ENCODE peak calls at places on chromosomes 12 and 14, in ten cellular contexts. G, W, Y, K, X, Z, H, V, P and A are unnamed samples.

GRCh38 chr12:39813776-39814175 is 194.2 kb upstream of the ABCD2 start:
- DNase-seq in K (no peak), W (no peak), P (no peak), Z (no peak), H (no peak), X (no peak), G (no peak), V (no peak), Y (no peak), A (no peak)

GRCh38 chr12:49921299-49921698 is 17.6 kb upstream of the FAIM2 start:
- DNase-seq in Y (no peak), W (no peak), X (no peak), Z (no peak), V (no peak), P (no peak), G (no peak), K (no peak), H (no peak), A (no peak)

GRCh38 chr12:40831916-40832315 is 139.7 kb downstream of the CNTN1 start:
- DNase-seq in V (no peak), Y (no peak), G (no peak), X (no peak), H (no peak), W (no peak), K (no peak), Z (no peak), P (no peak), A (peak; percentile 14)

GRCh38 chr12:132445884-132446471 is 44.0 kb upstream of the FBRSL1 start:
- DNase-seq in X (peak; percentile 49), G (peak; percentile 77), V (peak; percentile 93), P (peak; percentile 21), Z (peak; percentile 40), H (no peak), Y (peak; percentile 80), W (peak; percentile 28), K (peak; percentile 58), A (peak; percentile 66)

GRCh38 chr14:45650754-45651153 is 397.8 kb upstream of the MIS18BP1 start:
- DNase-seq in G (no peak), P (no peak), K (no peak), Y (no peak), W (no peak), H (no peak), X (no peak), V (no peak), Z (no peak), A (no peak)

GRCh38 chr12:3035815-3036702 is 41.1 kb upstream of the TSPAN9 start:
- DNase-seq in P (no peak), G (no peak), X (no peak), Z (no peak), Y (no peak), K (no peak), W (no peak), H (no peak), V (no peak), A (no peak)

GRCh38 chr12:118259079-118259478 is 113.6 kb downstream of the TAOK3 start:
- DNase-seq in K (no peak), W (no peak), P (peak; percentile 12), V (no peak), Z (no peak), Y (no peak), H (peak; percentile 10), X (no peak), G (no peak), A (no peak)

GRCh38 chr12:127811988-127812387 is 455.0 kb upstream of the TMEM132C start:
- DNase-seq in Z (peak; percentile 57), W (peak; percentile 69), G (no peak), H (peak; percentile 81), V (no peak), Y (peak; percentile 49), X (no peak), K (no peak), P (peak; percentile 18), A (no peak)

GRCh38 chr12:2879853-2880252 is 2.8 kb downstream of the RHNO1 start:
- DNase-seq in G (no peak), X (no peak), V (no peak), W (no peak), H (no peak), P (no peak), Z (no peak), Y (no peak), K (no peak), A (no peak)

GRCh38 chr14:105465209-105466031 is 9.2 kb upstream of the CRIP2 start:
- DNase-seq in H (peak; percentile 57), Z (peak; percentile 71), W (peak; percentile 82), K (no peak), X (no peak), V (no peak), P (no peak), G (no peak), Y (no peak), A (no peak)

GRCh38 chr12:66804555-66804954 is 125.7 kb upstream of the GRIP1 start:
- DNase-seq in K (no peak), X (no peak), Y (no peak), P (no peak), G (no peak), W (no peak), H (no peak), Z (no peak), V (no peak), A (no peak)

GRCh38 chr12:80233926-80234325 is 134.6 kb downstream of the OTOGL start:
- DNase-seq in K (no peak), X (no peak), H (no peak), Y (no peak), Z (no peak), P (no peak), V (no peak), W (no peak), G (no peak), A (no peak)

GRCh38 chr12:108146035-108146893 is 17.2 kb downstream of the WSCD2 start:
- DNase-seq in X (no peak), H (no peak), Z (no peak), W (no peak), K (no peak), Y (no peak), P (no peak), G (no peak), V (no peak), A (no peak)

GRCh38 chr12:112539221-112539620 is 120.5 kb downstream of the PTPN11 start:
- DNase-seq in K (no peak), H (peak; percentile 14), Y (no peak), W (no peak), X (no peak), Z (no peak), G (no peak), P (no peak), V (no peak), A (no peak)

DNA sequence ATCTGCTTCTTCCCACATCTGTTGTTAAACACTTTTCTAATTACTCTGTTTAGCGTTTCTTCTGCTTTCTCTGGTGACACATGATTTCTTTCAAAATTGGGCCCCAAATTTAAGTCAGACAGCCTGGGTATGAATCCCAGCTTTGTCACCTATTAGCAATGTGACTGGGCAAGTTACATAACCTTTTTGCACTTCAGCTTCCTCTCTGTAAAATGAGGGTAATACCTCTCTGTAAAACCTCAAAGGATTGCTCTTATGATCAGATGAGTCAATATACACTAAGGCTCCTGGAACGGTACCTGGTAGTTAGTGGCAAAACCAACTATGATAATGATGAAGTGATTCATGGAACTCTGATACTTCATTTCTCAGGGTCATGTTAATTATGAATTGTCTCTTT is 33.0 kb downstream of the E2F7 start:
- DNase-seq in Z (no peak), X (no peak), W (no peak), V (no peak), H (no peak), Y (no peak), P (no peak), K (no peak), G (no peak), A (peak; percentile 91)
- H3K27ac ChIP-seq in Z (no peak overlapping the region), X (no peak overlapping the region), W (no peak overlapping the region), V (no peak overlapping the region), H (no peak overlapping the region), Y (no peak overlapping the region), P (no peak overlapping the region), K (no peak overlapping the region), G (no peak overlapping the region), A (peak overlapping the region; percentile 94)

DNA sequence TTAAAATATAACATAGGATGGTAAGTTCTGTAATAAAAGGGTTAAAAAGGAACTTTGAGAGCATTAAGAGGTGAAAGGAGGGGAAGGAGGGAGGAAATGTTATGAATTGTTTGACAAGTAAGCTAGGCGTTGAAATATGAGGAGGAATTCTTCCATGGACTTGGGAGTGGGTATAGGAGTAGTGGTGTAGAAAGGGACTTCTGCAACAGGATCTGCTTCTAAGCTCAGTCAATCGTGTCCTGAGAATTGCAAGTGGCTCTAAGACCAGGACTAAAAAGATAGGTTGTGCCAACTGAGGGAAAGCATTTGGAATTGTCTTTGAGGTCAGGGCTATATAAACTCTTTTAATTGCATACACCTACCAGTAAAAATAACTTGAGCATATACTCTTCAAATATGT is 74.1 kb upstream of the SLC38A2 start:
- DNase-seq in W (no peak), Y (no peak), H (peak; percentile 31), Z (no peak), X (no peak), P (no peak), G (no peak), K (no peak), V (no peak), A (no peak)
- H3K27ac ChIP-seq in W (no peak overlapping the region), Y (peak overlapping the region; percentile 53), H (no peak overlapping the region), Z (no peak overlapping the region), X (peak overlapping the region; percentile 25), P (no peak overlapping the region), G (no peak overlapping the region), K (no peak overlapping the region), V (peak overlapping the region; percentile 93), A (peak overlapping the region; percentile 98)

DNA sequence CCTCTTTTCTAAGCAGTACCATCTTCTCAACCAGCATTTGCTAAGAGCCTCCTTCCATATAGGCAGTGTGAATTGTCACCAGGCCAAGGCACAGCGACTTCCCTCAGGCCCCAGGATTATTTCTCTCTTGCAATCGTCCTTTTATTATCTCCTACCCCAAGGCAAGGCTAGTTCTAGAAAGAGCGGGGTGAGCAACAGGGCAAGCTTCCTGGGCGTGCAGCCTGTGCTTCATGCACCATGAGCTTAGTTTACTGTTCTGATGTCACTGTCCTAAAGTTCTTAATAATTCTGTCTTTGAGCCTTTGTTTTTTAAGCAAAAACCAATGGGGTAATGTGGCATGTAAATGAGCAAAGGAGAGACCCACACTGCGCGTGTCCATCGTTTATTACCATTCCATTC is 27.9 kb downstream of the DUSP6 start:
- DNase-seq in K (no peak), Y (no peak), W (no peak), P (no peak), G (no peak), H (no peak), X (no peak), V (no peak), Z (no peak), A (no peak)
- H3K27ac ChIP-seq in K (no peak overlapping the region), Y (no peak overlapping the region), W (no peak overlapping the region), P (no peak overlapping the region), G (no peak overlapping the region), H (no peak overlapping the region), X (no peak overlapping the region), V (no peak overlapping the region), Z (no peak overlapping the region), A (no peak overlapping the region)

GRCh38 chr12:53625373-53625945 is 723 bp downstream of the ATF7 start:
- DNase-seq in W (no peak), Y (no peak), H (no peak), K (no peak), V (no peak), G (no peak), X (no peak), P (no peak), Z (no peak), A (no peak)
- H3K27ac ChIP-seq in W (peak overlapping the region; percentile 85), Y (peak overlapping the region; percentile 95), H (peak overlapping the region; percentile 34), K (peak overlapping the region; percentile 73), V (peak overlapping the region; percentile 66), G (peak overlapping the region; percentile 89), X (peak overlapping the region; percentile 91), P (peak overlapping the region; percentile 90), Z (peak overlapping the region; percentile 98), A (peak overlapping the region; percentile 74)

GRCh38 chr12:57143454-57143853 is 4.0 kb downstream of the LRP1-AS start:
- DNase-seq in G (no peak), X (no peak), W (no peak), Z (no peak), Y (no peak), V (no peak), P (no peak), H (no peak), K (no peak), A (no peak)
- H3K27ac ChIP-seq in G (no peak overlapping the region), X (no peak overlapping the region), W (peak overlapping the region; percentile 80), Z (peak overlapping the region; percentile 99), Y (no peak overlapping the region), V (no peak overlapping the region), P (no peak overlapping the region), H (no peak overlapping the region), K (no peak overlapping the region), A (no peak overlapping the region)